ENCODE peak calls at places on chromosome 9, in five cellular contexts. One of them, this sample, is unnamed.

GRCh38 chr9:38437193-38437823 is 13.1 kb upstream of the IGFBPL1 start:
- DNase-seq in heart right ventricle: no peak
- DNase-seq in SK-N-SH: no peak
- DNase-seq in GM13976: no peak
- DNase-seq in WTC11: no peak
- DNase-seq in this sample: no peak

GRCh38 chr9:70553718-70554673 is 139.5 kb upstream of the KLF9 start:
- DNase-seq in SK-N-SH: no peak
- DNase-seq in GM13976: no peak
- DNase-seq in heart right ventricle: no peak
- DNase-seq in WTC11: peak; percentile 18
- DNase-seq in this sample: no peak

GRCh38 chr9:99966720-99967119 is 60.3 kb downstream of the STX17 start:
- DNase-seq in SK-N-SH: no peak
- DNase-seq in GM13976: no peak
- DNase-seq in WTC11: no peak
- DNase-seq in heart right ventricle: no peak
- DNase-seq in this sample: no peak

GRCh38 chr9:24602687-24603352 is 57.1 kb upstream of the IZUMO3 start:
- DNase-seq in GM13976: no peak
- DNase-seq in SK-N-SH: no peak
- DNase-seq in heart right ventricle: no peak
- DNase-seq in WTC11: no peak
- DNase-seq in this sample: no peak

GRCh38 chr9:137140151-137141012 is 1.4 kb downstream of the GRIN1 start:
- DNase-seq in SK-N-SH: no peak
- DNase-seq in GM13976: no peak
- DNase-seq in WTC11: no peak
- DNase-seq in heart right ventricle: no peak
- DNase-seq in this sample: no peak

GRCh38 chr9:78023003-78023741 is 8.4 kb downstream of the GNAQ start:
- DNase-seq in GM13976: no peak
- DNase-seq in heart right ventricle: no peak
- DNase-seq in WTC11: no peak
- DNase-seq in SK-N-SH: no peak
- DNase-seq in this sample: no peak

GRCh38 chr9:114687034-114687433 is 5.0 kb upstream of the TEX48 start:
- DNase-seq in WTC11: no peak
- DNase-seq in GM13976: no peak
- DNase-seq in heart right ventricle: no peak
- DNase-seq in SK-N-SH: no peak
- DNase-seq in this sample: no peak

GRCh38 chr9:93060746-93061259 is 2.3 kb downstream of the SUSD3 start:
- DNase-seq in heart right ventricle: no peak
- DNase-seq in GM13976: no peak
- DNase-seq in SK-N-SH: no peak
- DNase-seq in WTC11: no peak
- DNase-seq in this sample: no peak

GRCh38 chr9:104864675-104865104 is 63.3 kb downstream of the ABCA1 start:
- DNase-seq in GM13976: no peak
- DNase-seq in heart right ventricle: no peak
- DNase-seq in WTC11: no peak
- DNase-seq in SK-N-SH: peak; percentile 71
- DNase-seq in this sample: no peak

GRCh38 chr9:78573205-78573604 is 276.3 kb downstream of the PSAT1 start:
- DNase-seq in WTC11: no peak
- DNase-seq in GM13976: no peak
- DNase-seq in heart right ventricle: no peak
- DNase-seq in SK-N-SH: no peak
- DNase-seq in this sample: no peak

GRCh38 chr9:92725726-92726125 is 38.9 kb downstream of the BICD2 start:
- DNase-seq in heart right ventricle: no peak
- DNase-seq in WTC11: no peak
- DNase-seq in GM13976: no peak
- DNase-seq in SK-N-SH: no peak
- DNase-seq in this sample: no peak

GRCh38 chr9:112753725-112754124 is 3.2 kb downstream of the SNX30 start:
- DNase-seq in heart right ventricle: no peak
- DNase-seq in WTC11: no peak
- DNase-seq in GM13976: no peak
- DNase-seq in SK-N-SH: no peak
- DNase-seq in this sample: no peak

GRCh38 chr9:36479086-36479485 is 79.0 kb upstream of the RNF38 start:
- DNase-seq in WTC11: no peak
- DNase-seq in SK-N-SH: no peak
- DNase-seq in heart right ventricle: no peak
- DNase-seq in GM13976: no peak
- DNase-seq in this sample: no peak

GRCh38 chr9:14170973-14171596 is 142.9 kb downstream of the NFIB start:
- DNase-seq in heart right ventricle: no peak
- DNase-seq in WTC11: no peak
- DNase-seq in SK-N-SH: no peak
- DNase-seq in GM13976: no peak
- DNase-seq in this sample: no peak

GRCh38 chr9:98687911-98688310 is 20.8 kb downstream of the GABBR2 start:
- DNase-seq in SK-N-SH: no peak
- DNase-seq in WTC11: no peak
- DNase-seq in heart right ventricle: no peak
- DNase-seq in GM13976: no peak
- DNase-seq in this sample: no peak

GRCh38 chr9:21684831-21685362 is 117.5 kb upstream of the MTAP start:
- DNase-seq in WTC11: no peak
- DNase-seq in SK-N-SH: no peak
- DNase-seq in heart right ventricle: no peak
- DNase-seq in GM13976: no peak
- DNase-seq in this sample: no peak

GRCh38 chr9:120326076-120326693 is 253.8 kb downstream of the CDK5RAP2 start:
- DNase-seq in heart right ventricle: no peak
- DNase-seq in WTC11: no peak
- DNase-seq in SK-N-SH: no peak
- DNase-seq in GM13976: no peak
- DNase-seq in this sample: no peak

GRCh38 chr9:81411961-81412360 is 277.4 kb downstream of the TLE1 start:
- DNase-seq in SK-N-SH: no peak
- DNase-seq in GM13976: no peak
- DNase-seq in WTC11: no peak
- DNase-seq in heart right ventricle: no peak
- DNase-seq in this sample: no peak

GRCh38 chr9:114513952-114514267 is 8.6 kb upstream of the WHRN start:
- DNase-seq in heart right ventricle: no peak
- DNase-seq in GM13976: no peak
- DNase-seq in SK-N-SH: no peak
- DNase-seq in WTC11: no peak
- DNase-seq in this sample: no peak

GRCh38 chr9:97529363-97530076 is 28.1 kb downstream of the TMOD1 start:
- DNase-seq in SK-N-SH: no peak
- DNase-seq in GM13976: peak; percentile 77
- DNase-seq in WTC11: no peak
- DNase-seq in heart right ventricle: no peak
- DNase-seq in this sample: no peak

GRCh38 chr9:133463234-133463863 is 3.6 kb downstream of the CACFD1 start:
- DNase-seq in SK-N-SH: no peak
- DNase-seq in GM13976: no peak
- DNase-seq in WTC11: peak; percentile 61
- DNase-seq in heart right ventricle: no peak
- DNase-seq in this sample: no peak

GRCh38 chr9:37801287-37801850 is 772 bp downstream of the DCAF10 start:
- DNase-seq in GM13976: peak; percentile 65
- DNase-seq in heart right ventricle: peak; percentile 24
- DNase-seq in WTC11: peak; percentile 32
- DNase-seq in SK-N-SH: peak; percentile 70
- DNase-seq in this sample: no peak

GRCh38 chr9:137333016-137333726 is 31.1 kb upstream of the NRARP start:
- DNase-seq in heart right ventricle: no peak
- DNase-seq in SK-N-SH: no peak
- DNase-seq in WTC11: no peak
- DNase-seq in GM13976: no peak
- DNase-seq in this sample: no peak

GRCh38 chr9:130260816-130261765 is 4.5 kb upstream of the HMCN2 start:
- DNase-seq in SK-N-SH: no peak
- DNase-seq in WTC11: no peak
- DNase-seq in GM13976: no peak
- DNase-seq in heart right ventricle: no peak
- DNase-seq in this sample: no peak

GRCh38 chr9:76576344-76576743 is 117.4 kb downstream of the GCNT1 start:
- DNase-seq in heart right ventricle: no peak
- DNase-seq in WTC11: no peak
- DNase-seq in SK-N-SH: no peak
- DNase-seq in GM13976: peak; percentile 83
- DNase-seq in this sample: peak; percentile 22

GRCh38 chr9:70506159-70506558 is 91.7 kb upstream of the KLF9 start:
- DNase-seq in WTC11: no peak
- DNase-seq in heart right ventricle: no peak
- DNase-seq in SK-N-SH: no peak
- DNase-seq in GM13976: no peak
- DNase-seq in this sample: no peak

GRCh38 chr9:91628892-91629291 is 205.3 kb upstream of the NFIL3 start:
- DNase-seq in WTC11: no peak
- DNase-seq in GM13976: no peak
- DNase-seq in heart right ventricle: no peak
- DNase-seq in SK-N-SH: no peak
- DNase-seq in this sample: no peak

GRCh38 chr9:23431459-23431858 is 394.6 kb downstream of the ELAVL2 start:
- DNase-seq in GM13976: no peak
- DNase-seq in heart right ventricle: no peak
- DNase-seq in SK-N-SH: no peak
- DNase-seq in WTC11: no peak
- DNase-seq in this sample: no peak

GRCh38 chr9:103839197-103839596 is 254.9 kb upstream of the SMC2 start:
- DNase-seq in GM13976: no peak
- DNase-seq in heart right ventricle: no peak
- DNase-seq in WTC11: no peak
- DNase-seq in SK-N-SH: no peak
- DNase-seq in this sample: no peak

GRCh38 chr9:91716239-91716638 is 233.8 kb downstream of the ROR2 start:
- DNase-seq in GM13976: no peak
- DNase-seq in WTC11: no peak
- DNase-seq in heart right ventricle: no peak
- DNase-seq in SK-N-SH: no peak
- DNase-seq in this sample: no peak

GRCh38 chr9:27503623-27504022 is 20.5 kb upstream of the IFNK start:
- DNase-seq in heart right ventricle: no peak
- DNase-seq in SK-N-SH: no peak
- DNase-seq in WTC11: no peak
- DNase-seq in GM13976: no peak
- DNase-seq in this sample: no peak

GRCh38 chr9:28024616-28025147 is 451.4 kb upstream of the C9orf72 start:
- DNase-seq in WTC11: no peak
- DNase-seq in heart right ventricle: no peak
- DNase-seq in SK-N-SH: no peak
- DNase-seq in GM13976: no peak
- DNase-seq in this sample: no peak

GRCh38 chr9:3525088-3525835 is 539 bp downstream of the RFX3 start:
- DNase-seq in SK-N-SH: peak; percentile 69
- DNase-seq in WTC11: peak; percentile 31
- DNase-seq in GM13976: no peak
- DNase-seq in heart right ventricle: peak; percentile 41
- DNase-seq in this sample: peak; percentile 57

GRCh38 chr9:72958485-72959266 is 5.8 kb upstream of the ALDH1A1 start:
- DNase-seq in GM13976: no peak
- DNase-seq in SK-N-SH: no peak
- DNase-seq in WTC11: no peak
- DNase-seq in heart right ventricle: no peak
- DNase-seq in this sample: no peak

GRCh38 chr9:87694236-87694755 is 31.6 kb upstream of the CTSL start:
- DNase-seq in heart right ventricle: no peak
- DNase-seq in WTC11: no peak
- DNase-seq in GM13976: no peak
- DNase-seq in SK-N-SH: no peak
- DNase-seq in this sample: no peak
- TF ChIP-seq CTCF in heart right ventricle: no peak
- TF ChIP-seq CTCF in WTC11: no peak
- TF ChIP-seq CTCF in GM13976: no peak
- TF ChIP-seq CTCF in SK-N-SH: no peak
- TF ChIP-seq CTCF in this sample: no peak

GRCh38 chr9:124794902-124795491 is 18.1 kb downstream of the OLFML2A start:
- DNase-seq in WTC11: no peak
- DNase-seq in heart right ventricle: no peak
- DNase-seq in GM13976: no peak
- DNase-seq in SK-N-SH: no peak
- DNase-seq in this sample: no peak
- TF ChIP-seq CTCF in WTC11: no peak
- TF ChIP-seq CTCF in heart right ventricle: no peak
- TF ChIP-seq CTCF in GM13976: no peak
- TF ChIP-seq CTCF in SK-N-SH: no peak
- TF ChIP-seq CTCF in this sample: no peak

GRCh38 chr9:20187318-20187717 is 398.5 kb upstream of the SLC24A2 start:
- DNase-seq in heart right ventricle: no peak
- DNase-seq in WTC11: no peak
- DNase-seq in SK-N-SH: no peak
- DNase-seq in GM13976: no peak
- DNase-seq in this sample: no peak

GRCh38 chr9:20188616-20189212 is 399.9 kb upstream of the SLC24A2 start:
- DNase-seq in GM13976: no peak
- DNase-seq in SK-N-SH: no peak
- DNase-seq in heart right ventricle: no peak
- DNase-seq in WTC11: no peak
- DNase-seq in this sample: no peak

GRCh38 chr9:20189871-20190270 is 401.0 kb upstream of the SLC24A2 start:
- DNase-seq in GM13976: no peak
- DNase-seq in heart right ventricle: no peak
- DNase-seq in SK-N-SH: no peak
- DNase-seq in WTC11: peak; percentile 47
- DNase-seq in this sample: no peak

GRCh38 chr9:20186823-20187222 is 398.0 kb upstream of the SLC24A2 start:
- DNase-seq in heart right ventricle: no peak
- DNase-seq in SK-N-SH: no peak
- DNase-seq in WTC11: no peak
- DNase-seq in GM13976: no peak
- DNase-seq in this sample: no peak

GRCh38 chr9:20191239-20191840 is 402.5 kb upstream of the SLC24A2 start:
- DNase-seq in GM13976: no peak
- DNase-seq in heart right ventricle: no peak
- DNase-seq in WTC11: no peak
- DNase-seq in SK-N-SH: no peak
- DNase-seq in this sample: no peak
- TF ChIP-seq CTCF in GM13976: no peak
- TF ChIP-seq CTCF in heart right ventricle: no peak
- TF ChIP-seq CTCF in WTC11: no peak
- TF ChIP-seq CTCF in SK-N-SH: no peak
- TF ChIP-seq CTCF in this sample: no peak

GRCh38 chr9:34520096-34520495 is 2.7 kb downstream of the ENHO start:
- DNase-seq in heart right ventricle: no peak
- DNase-seq in GM13976: no peak
- DNase-seq in WTC11: no peak
- DNase-seq in SK-N-SH: no peak
- DNase-seq in this sample: no peak

GRCh38 chr9:34519321-34520020 is 3.3 kb downstream of the ENHO start:
- DNase-seq in heart right ventricle: no peak
- DNase-seq in WTC11: no peak
- DNase-seq in GM13976: no peak
- DNase-seq in SK-N-SH: no peak
- DNase-seq in this sample: no peak

GRCh38 chr9:34522091-34522887 is 501 bp downstream of the ENHO start:
- DNase-seq in SK-N-SH: peak; percentile 40
- DNase-seq in heart right ventricle: no peak
- DNase-seq in WTC11: no peak
- DNase-seq in GM13976: no peak
- DNase-seq in this sample: no peak

GRCh38 chr9:34521406-34522045 is 1.3 kb downstream of the ENHO start:
- DNase-seq in SK-N-SH: no peak
- DNase-seq in GM13976: no peak
- DNase-seq in heart right ventricle: no peak
- DNase-seq in WTC11: no peak
- DNase-seq in this sample: no peak

GRCh38 chr9:34520505-34521385 is 2.0 kb downstream of the ENHO start:
- DNase-seq in GM13976: no peak
- DNase-seq in heart right ventricle: no peak
- DNase-seq in SK-N-SH: no peak
- DNase-seq in WTC11: no peak
- DNase-seq in this sample: no peak
- TF ChIP-seq CTCF in GM13976: no peak
- TF ChIP-seq CTCF in heart right ventricle: no peak
- TF ChIP-seq CTCF in SK-N-SH: no peak
- TF ChIP-seq CTCF in WTC11: no peak
- TF ChIP-seq CTCF in this sample: no peak

This sample was measured in activated B cell treated with CpG ODN at 0.5 μM for 24 hours.